ENCODE peak calls at places on chromosomes 16 and 17, in four cellular contexts. E is activated CD8-positive, alpha-beta T cell treated with anti-CD3 and anti-CD28 coated beads for 36 hours; K is GM10248; A is sigmoid colon. L is an unnamed sample.

GRCh38 chr16:2086812-2087425 is 39.1 kb downstream of the TSC2 start:
- DNase-seq in A (no peak), K (no peak), E (no peak), L (no peak)

GRCh38 chr17:69594641-69595040 is 180.1 kb downstream of the MAP2K6 start:
- DNase-seq in E (no peak), A (no peak), K (no peak), L (no peak)

GRCh38 chr16:11556945-11557720 is 29.6 kb downstream of the LITAF start:
- DNase-seq in K (no peak), E (no peak), A (no peak), L (no peak)

GRCh38 chr17:67132366-67132765 is 88.0 kb downstream of the CACNG1 start:
- DNase-seq in A (no peak), K (no peak), E (no peak), L (no peak)

GRCh38 chr17:22512506-22512905 is 820.2 kb downstream of the KCNJ18 start:
- DNase-seq in E (no peak), K (no peak), A (no peak), L (no peak)

GRCh38 chr16:71576971-71577370 is at the start of gene TAT:
- DNase-seq in K (no peak), E (no peak), A (no peak), L (no peak)

GRCh38 chr16:58661199-58661830 is 23.3 kb downstream of the SLC38A7 start:
- DNase-seq in E (peak), K (peak), A (no peak), L (no peak)

GRCh38 chr17:49859991-49860953 is 12.4 kb upstream of the TAC4 start:
- DNase-seq in K (no peak), A (no peak), E (no peak), L (no peak)

GRCh38 chr17:60106377-60107059 is 27.8 kb upstream of the HEATR6 start:
- DNase-seq in E (no peak), K (peak), A (no peak), L (no peak)

GRCh38 chr16:88333645-88334516 is 48.9 kb upstream of the ZNF469 start:
- DNase-seq in A (no peak), E (no peak), K (no peak), L (no peak)

GRCh38 chr17:75142236-75142971 is 10.9 kb upstream of the NT5C start:
- DNase-seq in E (no peak), A (no peak), K (no peak), L (no peak)

GRCh38 chr17:73503560-73503959 is 140.7 kb downstream of the SDK2 start:
- DNase-seq in E (no peak), A (no peak), K (no peak), L (no peak)

GRCh38 chr17:33284022-33284421 is 9.1 kb downstream of the ASIC2 start:
- DNase-seq in E (no peak), K (no peak), A (peak), L (no peak)

GRCh38 chr16:79402356-79402755 is 198.2 kb downstream of the MAF start:
- DNase-seq in E (no peak), K (no peak), A (no peak), L (no peak)

GRCh38 chr17:3917391-3917931 is 1.2 kb upstream of the P2RX1 start:
- DNase-seq in E (no peak), K (no peak), A (no peak), L (peak)

GRCh38 chr16:14600164-14600563 is 29.9 kb downstream of the PARN start:
- DNase-seq in A (no peak), E (no peak), K (peak), L (no peak)

GRCh38 chr16:85912271-85912974 is 13.5 kb downstream of the IRF8 start:
- DNase-seq in K (no peak), E (no peak), A (peak), L (peak)

GRCh38 chr17:44267165-44267455 is 825 bp downstream of the SLC4A1 start:
- DNase-seq in A (no peak), K (no peak), E (no peak), L (no peak)

GRCh38 chr17:44267818-44268490 is at the start of gene SLC4A1:
- DNase-seq in E (no peak), A (no peak), K (no peak), L (no peak)

GRCh38 chr17:44263360-44263902 is 4.5 kb downstream of the SLC4A1 start:
- DNase-seq in A (no peak), K (no peak), E (no peak), L (no peak)

GRCh38 chr17:44269118-44269794 is 1.3 kb upstream of the SLC4A1 start:
- DNase-seq in K (no peak), A (no peak), E (no peak), L (no peak)

DNA sequence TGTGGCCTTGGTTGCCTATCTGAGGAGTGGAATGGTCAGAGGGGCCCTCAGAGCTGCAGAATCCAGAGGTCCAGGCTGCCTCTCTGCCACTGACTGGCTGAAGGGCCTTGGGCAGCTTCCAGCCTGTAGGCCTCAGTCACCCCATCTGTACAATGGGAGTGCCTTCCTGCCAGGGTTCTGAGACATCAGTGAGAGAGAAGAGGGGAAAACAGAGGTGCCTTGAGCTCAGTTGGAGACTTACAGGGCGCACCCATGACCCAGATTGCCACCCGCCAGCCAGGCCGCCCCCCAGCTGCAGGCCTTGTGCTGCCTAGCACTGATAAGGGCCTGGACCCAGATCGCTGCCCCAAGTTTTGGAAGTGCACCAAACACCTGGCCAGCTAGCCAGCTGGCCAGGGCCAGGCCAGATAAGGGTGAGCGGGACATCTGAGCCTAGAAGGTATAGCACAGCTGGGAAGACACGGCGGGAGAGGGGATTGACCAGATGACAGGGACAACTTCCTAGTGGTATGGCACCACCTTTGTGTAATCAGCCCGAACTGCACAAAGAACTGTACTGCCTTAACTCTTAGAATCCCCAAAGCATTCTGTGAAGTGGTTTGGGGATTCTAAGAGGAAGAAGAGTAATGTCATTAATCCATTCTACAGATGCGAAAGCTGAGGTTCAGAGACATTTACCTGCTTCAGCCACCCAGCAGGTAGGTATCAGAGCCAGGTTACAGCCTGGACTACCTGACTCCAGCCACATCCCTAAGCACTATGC is 1.4 kb downstream of the SLC4A1 start:
- DNase-seq in K (no peak), A (no peak), E (no peak), L (no peak)
- TF ChIP-seq CTCF in K (no peak), A (no peak), E (no peak), L (no peak)

DNA sequence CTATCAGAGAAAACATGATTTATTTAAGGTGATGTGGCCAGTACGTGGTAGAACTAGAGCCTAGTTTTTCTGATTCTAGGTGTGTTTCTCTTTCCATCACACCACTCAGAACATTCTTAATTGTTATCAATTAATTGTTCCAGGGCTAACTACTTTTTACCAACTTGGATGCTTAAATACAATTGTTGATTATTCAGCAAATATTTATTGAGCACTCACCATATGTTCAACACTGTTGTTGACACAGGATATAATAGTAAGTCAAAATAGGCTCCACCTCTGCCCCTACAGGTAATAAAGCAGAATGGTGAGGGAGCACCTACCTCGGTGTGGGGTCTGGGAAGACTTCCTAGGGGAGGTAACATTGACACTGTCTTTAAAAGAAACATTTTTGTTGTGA is 16.1 kb downstream of the GNAO1 start:
- DNase-seq in A (no peak), E (no peak), K (no peak), L (no peak)
- TF ChIP-seq CTCF in A (no peak), E (no peak), K (no peak), L (no peak)

DNA sequence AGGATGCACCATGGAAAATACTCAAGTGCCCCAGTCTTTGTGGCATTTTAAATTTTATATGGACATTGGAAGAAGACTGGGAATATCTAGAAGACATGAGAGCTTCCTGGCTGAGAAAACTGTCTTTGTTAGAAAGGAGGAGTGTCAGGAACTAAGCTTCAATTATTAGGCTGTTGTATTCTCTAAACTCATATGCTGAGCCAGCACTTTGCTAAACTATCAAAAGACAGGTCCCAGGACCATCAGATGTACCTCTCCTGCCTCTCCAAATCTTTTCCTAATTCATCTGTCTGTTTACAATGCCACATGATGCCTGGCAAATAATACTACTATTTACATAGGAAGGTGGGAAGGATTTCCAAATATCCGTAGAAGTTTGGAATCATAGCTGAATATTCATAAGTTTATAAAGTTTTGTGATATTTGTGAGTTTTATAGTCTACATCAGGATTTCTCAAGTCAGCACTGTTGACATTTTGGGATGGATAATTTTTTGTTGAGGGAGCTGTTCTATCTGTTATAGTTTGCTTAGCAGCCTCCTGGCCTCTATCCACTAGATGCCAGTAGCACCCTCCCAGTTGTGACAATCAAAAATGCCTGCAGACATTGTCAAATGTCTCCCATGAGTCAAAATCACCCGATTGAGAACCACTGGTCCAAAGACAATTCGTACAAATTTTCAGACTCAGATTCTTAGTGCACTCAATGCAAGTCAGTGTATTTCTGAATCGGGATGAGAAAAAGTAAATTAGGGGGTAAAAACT is 61.2 kb upstream of the NETO2 start:
- DNase-seq in K (no peak), A (no peak), E (no peak), L (no peak)
- TF ChIP-seq CTCF in K (peak), A (no peak), E (no peak), L (no peak)

GRCh38 chr17:82915010-82915696 is 75.3 kb upstream of the ZNF750 start:
- DNase-seq in A (no peak), K (no peak), E (no peak), L (no peak)
- TF ChIP-seq CTCF in A (no peak), K (no peak), E (no peak), L (no peak)

GRCh38 chr17:40340327-40340726 is 24.2 kb downstream of the GJD3 start:
- DNase-seq in K (no peak), E (no peak), A (no peak), L (no peak)

GRCh38 chr17:40339068-40339699 is 25.4 kb downstream of the GJD3 start:
- DNase-seq in A (no peak), K (no peak), E (no peak), L (no peak)

GRCh38 chr17:40342575-40343058 is 21.9 kb downstream of the GJD3 start:
- DNase-seq in K (no peak), E (no peak), A (no peak), L (no peak)

GRCh38 chr17:40341808-40342574 is 22.5 kb downstream of the GJD3 start:
- DNase-seq in E (no peak), K (no peak), A (peak), L (peak)

DNA sequence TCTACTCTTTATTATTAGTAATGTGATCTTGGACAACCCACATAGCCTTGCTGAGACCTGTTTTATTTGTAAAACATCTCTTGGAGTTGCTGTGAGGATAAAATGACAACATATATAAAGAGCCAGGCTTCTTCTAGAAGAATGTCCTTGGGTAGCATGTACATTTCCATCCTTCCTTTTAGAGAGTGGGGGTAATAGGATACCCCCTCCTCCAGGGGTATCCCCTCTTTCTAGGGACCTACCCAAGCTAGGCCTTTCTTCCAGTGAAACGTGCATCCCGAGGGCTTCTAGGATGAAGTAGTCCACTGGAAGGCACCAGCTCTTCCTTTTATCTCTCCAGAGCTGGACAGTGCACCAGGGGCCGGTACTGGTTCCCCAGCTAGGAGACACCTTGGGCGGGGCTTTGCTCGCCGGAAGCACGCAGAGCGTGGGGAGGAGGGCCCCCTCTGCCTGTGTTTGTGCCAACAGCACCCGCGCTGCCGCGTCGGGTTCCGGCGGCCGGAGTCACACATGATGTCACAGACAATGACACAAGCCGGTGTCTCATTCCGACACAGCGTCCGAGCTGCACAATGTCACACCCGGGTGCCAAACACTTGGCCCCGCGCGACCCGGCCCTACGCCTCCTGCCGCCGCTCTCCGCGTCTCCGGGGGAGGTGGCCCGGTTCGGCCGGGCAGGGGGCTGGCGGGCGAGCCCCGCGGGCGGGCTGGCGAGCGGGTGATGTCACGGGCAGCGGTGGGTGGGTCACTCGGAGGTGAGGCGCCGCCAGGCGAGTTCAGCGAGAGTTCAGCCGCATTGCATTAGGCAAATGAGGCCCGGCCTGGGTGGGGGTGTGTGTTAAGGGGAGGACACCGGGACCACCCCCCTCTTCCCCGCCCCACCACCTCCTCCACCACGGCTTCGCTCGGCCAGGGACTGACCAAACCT is 23.4 kb downstream of the GJD3 start:
- DNase-seq in E (peak), A (peak), K (peak), L (peak)
- TF ChIP-seq CTCF in E (peak), A (no peak), K (no peak), L (no peak)

L was measured in mesothelial cell of epicardium.